ENCODE peak calls at places on chromosome 5, in four cellular contexts. One of them, this sample, is unnamed. For H3K9me3, the result is how much of the 10 kb centered on the place peaks cover.

GRCh38 chr5:126594676-126595485 is at the start of gene ALDH7A1:
- DNase-seq in body of pancreas: peak
- DNase-seq in adipocyte: peak
- DNase-seq in right cardiac atrium: peak
- DNase-seq in this sample: peak

GRCh38 chr5:143887302-143887638 is 75.3 kb downstream of the HMHB1 start:
- DNase-seq in body of pancreas: peak
- DNase-seq in adipocyte: peak
- DNase-seq in right cardiac atrium: peak
- DNase-seq in this sample: no peak

GRCh38 chr5:132829742-132830435 is 558 bp downstream of the SHROOM1 start:
- DNase-seq in body of pancreas: peak
- DNase-seq in adipocyte: peak
- DNase-seq in right cardiac atrium: peak
- DNase-seq in this sample: peak

GRCh38 chr5:58407042-58407709 is 52.7 kb downstream of the PLK2 start:
- DNase-seq in body of pancreas: no peak
- DNase-seq in adipocyte: peak
- DNase-seq in right cardiac atrium: no peak
- DNase-seq in this sample: no peak

GRCh38 chr5:132469380-132470372 is 20.9 kb downstream of the IRF1 start:
- DNase-seq in body of pancreas: peak
- DNase-seq in adipocyte: peak
- DNase-seq in right cardiac atrium: no peak
- DNase-seq in this sample: no peak

GRCh38 chr5:34449639-34450038 is 206.5 kb upstream of the RAI14 start:
- DNase-seq in body of pancreas: no peak
- DNase-seq in adipocyte: no peak
- DNase-seq in right cardiac atrium: no peak
- DNase-seq in this sample: no peak

GRCh38 chr5:139839918-139840317 is 44.3 kb downstream of the PSD2 start:
- DNase-seq in body of pancreas: no peak
- DNase-seq in adipocyte: no peak
- DNase-seq in right cardiac atrium: no peak
- DNase-seq in this sample: no peak

GRCh38 chr5:37435261-37435660 is 56.1 kb downstream of the WDR70 start:
- DNase-seq in body of pancreas: no peak
- DNase-seq in adipocyte: peak
- DNase-seq in right cardiac atrium: no peak
- DNase-seq in this sample: no peak

GRCh38 chr5:40386293-40386692 is 293.4 kb upstream of the PTGER4 start:
- DNase-seq in body of pancreas: no peak
- DNase-seq in adipocyte: no peak
- DNase-seq in right cardiac atrium: no peak
- DNase-seq in this sample: peak

GRCh38 chr5:82365744-82366228 is 87.6 kb upstream of the RPS23 start:
- DNase-seq in body of pancreas: no peak
- DNase-seq in adipocyte: no peak
- DNase-seq in right cardiac atrium: no peak
- DNase-seq in this sample: no peak

GRCh38 chr5:61468483-61468865 is 136.4 kb downstream of the ZSWIM6 start:
- DNase-seq in body of pancreas: no peak
- DNase-seq in adipocyte: no peak
- DNase-seq in right cardiac atrium: no peak
- DNase-seq in this sample: no peak

GRCh38 chr5:133907075-133907474 is 61.4 kb downstream of the C5orf15 start:
- DNase-seq in body of pancreas: peak
- DNase-seq in adipocyte: no peak
- DNase-seq in right cardiac atrium: no peak
- DNase-seq in this sample: no peak

GRCh38 chr5:12636209-12636608 is 732.0 kb upstream of the CTNND2 start:
- DNase-seq in body of pancreas: no peak
- DNase-seq in adipocyte: no peak
- DNase-seq in right cardiac atrium: no peak
- DNase-seq in this sample: no peak

GRCh38 chr5:150778103-150778516 is 447 bp upstream of the SMIM3 start:
- DNase-seq in body of pancreas: peak
- DNase-seq in adipocyte: no peak
- DNase-seq in right cardiac atrium: no peak
- DNase-seq in this sample: no peak

GRCh38 chr5:178114325-178115135 is 1.2 kb downstream of the N4BP3 start:
- DNase-seq in body of pancreas: peak
- DNase-seq in adipocyte: no peak
- DNase-seq in right cardiac atrium: no peak
- DNase-seq in this sample: no peak

GRCh38 chr5:75108931-75109596 is 56.7 kb upstream of the GCNT4 start:
- DNase-seq in body of pancreas: no peak
- DNase-seq in adipocyte: no peak
- DNase-seq in right cardiac atrium: no peak
- DNase-seq in this sample: peak

DNA sequence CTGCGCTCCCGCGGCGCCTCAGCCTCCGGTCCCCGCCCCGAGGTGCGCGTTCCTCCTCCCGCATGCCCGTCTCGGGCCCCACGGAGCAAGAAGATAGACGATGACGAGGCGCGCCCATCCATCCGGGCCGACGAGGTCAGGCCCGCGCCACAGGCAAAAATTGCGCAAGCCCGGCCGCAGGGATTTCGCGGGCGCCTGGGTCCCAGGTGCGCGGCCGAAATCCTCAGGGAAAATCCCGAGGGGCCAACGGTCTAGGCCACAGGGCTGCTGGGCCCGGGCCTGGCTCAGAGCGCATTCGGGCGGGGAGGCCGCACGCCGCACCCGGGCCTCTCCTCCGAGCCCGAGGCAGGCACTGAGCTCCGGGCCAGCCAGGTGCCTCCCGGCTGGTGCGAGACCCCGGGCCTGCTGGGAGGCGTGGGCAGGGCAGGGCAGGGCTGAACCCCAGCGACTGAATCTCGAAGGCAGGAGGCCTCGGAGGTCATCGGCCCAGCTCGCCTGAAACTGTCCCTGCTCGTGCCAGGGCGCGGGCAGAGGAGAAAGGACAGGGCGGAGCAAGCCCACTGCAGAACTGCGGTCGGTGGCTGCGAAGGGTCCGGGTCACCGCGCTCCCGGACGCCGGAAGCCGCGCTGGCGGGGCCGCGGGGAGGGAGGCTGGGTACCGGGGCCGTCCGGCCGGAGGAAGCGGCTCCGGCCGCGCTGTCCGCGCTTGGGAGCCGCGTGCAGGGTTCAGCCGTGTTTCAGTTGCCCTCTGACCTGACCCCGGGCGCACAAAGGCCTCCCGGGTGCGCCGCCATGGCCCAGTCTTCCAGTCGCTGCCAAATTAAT is 66.8 kb downstream of the FOXD1 start:
- DNase-seq in body of pancreas: no peak
- DNase-seq in adipocyte: no peak
- DNase-seq in right cardiac atrium: no peak
- DNase-seq in this sample: no peak
- H3K9me3 ChIP-seq in body of pancreas: under half
- H3K9me3 ChIP-seq in adipocyte: half or more
- H3K9me3 ChIP-seq in right cardiac atrium: under half
- H3K9me3 ChIP-seq in this sample: under half

GRCh38 chr5:172612771-172613170 is 28.3 kb upstream of the NEURL1B start:
- DNase-seq in body of pancreas: no peak
- DNase-seq in adipocyte: no peak
- DNase-seq in right cardiac atrium: no peak
- DNase-seq in this sample: no peak
- H3K9me3 ChIP-seq in body of pancreas: under half
- H3K9me3 ChIP-seq in adipocyte: under half
- H3K9me3 ChIP-seq in right cardiac atrium: under half
- H3K9me3 ChIP-seq in this sample: under half

GRCh38 chr5:164048527-164048926 is 543.1 kb downstream of the MAT2B start:
- DNase-seq in body of pancreas: no peak
- DNase-seq in adipocyte: peak
- DNase-seq in right cardiac atrium: no peak
- DNase-seq in this sample: no peak

GRCh38 chr5:164053123-164053522 is 547.7 kb downstream of the MAT2B start:
- DNase-seq in body of pancreas: no peak
- DNase-seq in adipocyte: no peak
- DNase-seq in right cardiac atrium: no peak
- DNase-seq in this sample: no peak

GRCh38 chr5:164054461-164054860 is 549.0 kb downstream of the MAT2B start:
- DNase-seq in body of pancreas: no peak
- DNase-seq in adipocyte: no peak
- DNase-seq in right cardiac atrium: no peak
- DNase-seq in this sample: no peak

GRCh38 chr5:164052536-164053090 is 547.2 kb downstream of the MAT2B start:
- DNase-seq in body of pancreas: no peak
- DNase-seq in adipocyte: peak
- DNase-seq in right cardiac atrium: no peak
- DNase-seq in this sample: no peak

DNA sequence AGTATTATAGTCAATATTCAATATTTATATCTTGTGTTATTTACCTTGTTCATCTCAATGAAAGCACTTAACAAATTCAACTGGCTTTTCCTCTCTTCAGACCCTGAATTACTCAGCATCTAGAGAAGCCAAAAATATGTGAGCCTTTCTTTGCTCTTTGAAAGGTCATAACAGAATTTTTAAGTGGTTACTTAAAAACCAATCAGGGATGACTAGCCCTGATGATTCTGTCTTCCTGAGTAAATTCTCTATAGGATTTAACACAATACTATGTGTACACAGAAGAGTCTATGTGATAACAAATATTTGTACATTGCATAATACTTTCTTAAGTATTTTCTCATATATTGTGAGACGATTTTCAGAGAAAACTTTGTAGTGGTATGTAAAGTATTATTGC is 546.3 kb downstream of the MAT2B start:
- DNase-seq in body of pancreas: no peak
- DNase-seq in adipocyte: peak
- DNase-seq in right cardiac atrium: no peak
- DNase-seq in this sample: no peak
- H3K9me3 ChIP-seq in body of pancreas: under half
- H3K9me3 ChIP-seq in adipocyte: under half
- H3K9me3 ChIP-seq in right cardiac atrium: under half
- H3K9me3 ChIP-seq in this sample: under half

DNA sequence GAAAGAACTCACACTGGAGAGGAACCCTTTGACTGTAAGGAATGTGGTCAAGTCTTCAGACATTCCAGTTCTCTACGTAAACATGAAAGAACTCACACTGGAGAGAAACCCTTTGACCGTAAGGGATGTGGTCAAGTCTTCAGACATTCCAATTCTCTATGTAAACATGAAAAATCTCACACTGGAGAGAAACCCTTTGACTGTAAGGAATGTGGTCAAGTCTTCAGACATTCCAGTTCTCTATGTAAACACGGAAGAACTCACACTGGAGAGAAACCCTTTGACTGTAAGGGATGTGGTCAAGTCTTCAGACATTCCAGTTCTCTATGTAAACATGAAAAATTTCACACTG is 32.6 kb downstream of the MAPK9 start:
- DNase-seq in body of pancreas: no peak
- DNase-seq in adipocyte: peak
- DNase-seq in right cardiac atrium: no peak
- DNase-seq in this sample: no peak
- H3K9me3 ChIP-seq in body of pancreas: half or more
- H3K9me3 ChIP-seq in adipocyte: half or more
- H3K9me3 ChIP-seq in right cardiac atrium: under half
- H3K9me3 ChIP-seq in this sample: half or more

GRCh38 chr5:91361790-91362189 is 21.3 kb downstream of the ARRDC3 start:
- DNase-seq in body of pancreas: no peak
- DNase-seq in adipocyte: no peak
- DNase-seq in right cardiac atrium: no peak
- DNase-seq in this sample: no peak
- H3K9me3 ChIP-seq in body of pancreas: under half
- H3K9me3 ChIP-seq in adipocyte: under half
- H3K9me3 ChIP-seq in right cardiac atrium: under half
- H3K9me3 ChIP-seq in this sample: under half

GRCh38 chr5:56622146-56622545 is 193.2 kb upstream of the MAP3K1 start:
- DNase-seq in body of pancreas: no peak
- DNase-seq in adipocyte: peak
- DNase-seq in right cardiac atrium: no peak
- DNase-seq in this sample: no peak

GRCh38 chr5:56620903-56621680 is 194.3 kb upstream of the MAP3K1 start:
- DNase-seq in body of pancreas: no peak
- DNase-seq in adipocyte: peak
- DNase-seq in right cardiac atrium: no peak
- DNase-seq in this sample: no peak

DNA sequence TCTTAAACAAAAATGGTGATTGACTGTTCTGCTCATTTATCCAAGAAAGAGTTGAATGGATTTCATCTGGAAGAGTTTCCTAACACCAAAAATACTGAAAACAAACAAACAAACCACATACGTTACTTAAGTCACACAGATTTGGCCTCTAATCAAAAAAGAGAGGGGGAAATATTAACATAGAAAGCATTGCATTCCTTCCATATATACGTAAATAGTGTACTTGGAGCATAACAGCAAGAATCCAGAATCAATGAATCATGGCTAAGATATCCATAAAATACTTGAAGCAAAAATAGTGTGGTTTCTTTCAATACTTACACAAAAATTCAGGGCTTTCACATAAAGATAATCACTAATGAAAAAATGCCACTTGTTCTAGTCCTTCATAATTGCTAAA is 189.8 kb upstream of the MAP3K1 start:
- DNase-seq in body of pancreas: no peak
- DNase-seq in adipocyte: peak
- DNase-seq in right cardiac atrium: no peak
- DNase-seq in this sample: no peak
- H3K9me3 ChIP-seq in body of pancreas: under half
- H3K9me3 ChIP-seq in adipocyte: under half
- H3K9me3 ChIP-seq in right cardiac atrium: under half
- H3K9me3 ChIP-seq in this sample: under half

GRCh38 chr5:32876791-32877190 is 165.7 kb downstream of the NPR3 start:
- DNase-seq in body of pancreas: no peak
- DNase-seq in adipocyte: no peak
- DNase-seq in right cardiac atrium: no peak
- DNase-seq in this sample: no peak

GRCh38 chr5:32880781-32881180 is 169.7 kb downstream of the NPR3 start:
- DNase-seq in body of pancreas: no peak
- DNase-seq in adipocyte: no peak
- DNase-seq in right cardiac atrium: no peak
- DNase-seq in this sample: no peak
- H3K9me3 ChIP-seq in body of pancreas: under half
- H3K9me3 ChIP-seq in adipocyte: under half
- H3K9me3 ChIP-seq in right cardiac atrium: under half
- H3K9me3 ChIP-seq in this sample: under half